ENCODE peak calls at places on chromosomes 6 and 20, in seven cellular contexts. L is lung microvascular endothelial cell, F is hepatocyte, M is kidney tubule cell, O is heart right ventricle, Y is SHP77, P is cardiac fibroblast. K is an unnamed sample.

GRCh38 chr20:45828589-45828988 is 1.5 kb upstream of the TNNC2 start:
- DNase-seq in P (peak; percentile 29), L (no peak), F (no peak), M (no peak), Y (no peak), O (no peak), K (no peak)

GRCh38 chr20:33137195-33137594 is 30.8 kb upstream of the BPIFA2 start:
- DNase-seq in P (no peak), L (no peak), F (no peak), Y (no peak), M (no peak), O (no peak), K (no peak)

GRCh38 chr6:140217283-140217682 is 842.8 kb upstream of the CITED2 start:
- DNase-seq in Y (no peak), P (no peak), L (no peak), F (no peak), M (no peak), O (no peak), K (no peak)

GRCh38 chr6:10033223-10033829 is 381.5 kb downstream of the TFAP2A start:
- DNase-seq in Y (no peak), F (peak; percentile 39), O (no peak), P (no peak), M (peak; percentile 85), L (no peak), K (no peak)

GRCh38 chr20:57435498-57436222 is 44.5 kb downstream of the RBM38 start:
- DNase-seq in F (no peak), O (peak; percentile 55), P (peak; percentile 20), M (peak; percentile 82), L (peak; percentile 24), Y (peak; percentile 97), K (no peak)

GRCh38 chr6:44561832-44562496 is 174.5 kb downstream of the CDC5L start:
- DNase-seq in O (no peak), Y (no peak), P (no peak), L (no peak), F (no peak), M (no peak), K (no peak)

GRCh38 chr20:46406986-46407670 is 713 bp upstream of the ELMO2 start:
- DNase-seq in M (peak; percentile 75), L (peak; percentile 34), Y (peak; percentile 89), P (peak; percentile 21), O (peak; percentile 48), F (peak; percentile 70), K (no peak)

GRCh38 chr6:136549359-136550044 is 720 bp downstream of the MAP7 start:
- DNase-seq in F (peak; percentile 60), Y (peak; percentile 26), M (peak; percentile 35), O (no peak), P (no peak), L (no peak), K (peak; percentile 38)

GRCh38 chr6:11315743-11316437 is 83.4 kb upstream of the NEDD9 start:
- DNase-seq in L (no peak), O (peak; percentile 13), Y (no peak), F (peak; percentile 75), M (peak; percentile 88), P (peak; percentile 99), K (peak; percentile 74)

GRCh38 chr20:15447549-15447948 is 1110.1 kb upstream of the FLRT3 start:
- DNase-seq in L (no peak), Y (no peak), M (no peak), O (no peak), F (no peak), P (no peak), K (no peak)

GRCh38 chr6:11143394-11144371 is 32.2 kb upstream of the ERVFRD-1 start:
- DNase-seq in L (peak; percentile 72), M (peak; percentile 37), Y (peak; percentile 76), F (peak; percentile 85), O (peak; percentile 29), P (peak; percentile 97), K (peak; percentile 92)

GRCh38 chr20:13401596-13401995 is 180.5 kb downstream of the ISM1 start:
- DNase-seq in F (no peak), L (no peak), M (peak; percentile 41), Y (no peak), O (no peak), P (peak; percentile 43), K (no peak)